ENCODE peak calls at places on chromosomes 16 and 17, in five cellular contexts. One of them, this sample, is unnamed.

GRCh38 chr17:53571342-53571741 is 251.4 kb upstream of the KIF2B start:
- DNase-seq in ovary: no peak
- DNase-seq in tibial artery: no peak
- DNase-seq in activated T-helper 1 cell treated with Interleukin-2 at 50 U/mL for 16 hours: no peak
- DNase-seq in dermis blood vessel endothelial cell: peak; percentile 4
- DNase-seq in this sample: no peak

GRCh38 chr17:80621335-80622169 is 76.9 kb downstream of the RPTOR start:
- DNase-seq in activated T-helper 1 cell treated with Interleukin-2 at 50 U/mL for 16 hours: no peak
- DNase-seq in ovary: no peak
- DNase-seq in tibial artery: no peak
- DNase-seq in dermis blood vessel endothelial cell: no peak
- DNase-seq in this sample: no peak

GRCh38 chr16:68470461-68471150 is 22.3 kb upstream of the SMPD3 start:
- DNase-seq in ovary: no peak
- DNase-seq in dermis blood vessel endothelial cell: no peak
- DNase-seq in activated T-helper 1 cell treated with Interleukin-2 at 50 U/mL for 16 hours: no peak
- DNase-seq in tibial artery: peak; percentile 54
- DNase-seq in this sample: no peak

GRCh38 chr17:20206068-20206467 is 196.9 kb downstream of the SPECC1 start:
- DNase-seq in tibial artery: no peak
- DNase-seq in activated T-helper 1 cell treated with Interleukin-2 at 50 U/mL for 16 hours: no peak
- DNase-seq in ovary: no peak
- DNase-seq in dermis blood vessel endothelial cell: no peak
- DNase-seq in this sample: peak; percentile 37

GRCh38 chr16:88315543-88316105 is 67.1 kb upstream of the ZNF469 start:
- DNase-seq in activated T-helper 1 cell treated with Interleukin-2 at 50 U/mL for 16 hours: no peak
- DNase-seq in ovary: no peak
- DNase-seq in dermis blood vessel endothelial cell: peak; percentile 91
- DNase-seq in tibial artery: no peak
- DNase-seq in this sample: peak; percentile 82

GRCh38 chr16:23491490-23492391 is 18.6 kb downstream of the GGA2 start:
- DNase-seq in ovary: no peak
- DNase-seq in activated T-helper 1 cell treated with Interleukin-2 at 50 U/mL for 16 hours: no peak
- DNase-seq in dermis blood vessel endothelial cell: peak; percentile 86
- DNase-seq in tibial artery: no peak
- DNase-seq in this sample: peak; percentile 39

GRCh38 chr16:85425061-85425662 is 188.0 kb upstream of the GSE1 start:
- DNase-seq in ovary: peak; percentile 30
- DNase-seq in dermis blood vessel endothelial cell: no peak
- DNase-seq in tibial artery: peak; percentile 13
- DNase-seq in activated T-helper 1 cell treated with Interleukin-2 at 50 U/mL for 16 hours: no peak
- DNase-seq in this sample: no peak

GRCh38 chr17:14301761-14302401 is 1.0 kb downstream of the HS3ST3B1 start:
- DNase-seq in ovary: peak; percentile 65
- DNase-seq in tibial artery: no peak
- DNase-seq in activated T-helper 1 cell treated with Interleukin-2 at 50 U/mL for 16 hours: peak; percentile 36
- DNase-seq in dermis blood vessel endothelial cell: peak; percentile 22
- DNase-seq in this sample: peak; percentile 10

GRCh38 chr17:41633498-41634197 is 9.3 kb upstream of the KRT17 start:
- DNase-seq in tibial artery: no peak
- DNase-seq in activated T-helper 1 cell treated with Interleukin-2 at 50 U/mL for 16 hours: no peak
- DNase-seq in dermis blood vessel endothelial cell: no peak
- DNase-seq in ovary: no peak
- DNase-seq in this sample: no peak

GRCh38 chr17:45334231-45334630 is 17.4 kb upstream of the MAP3K14 start:
- DNase-seq in ovary: peak; percentile 21
- DNase-seq in dermis blood vessel endothelial cell: no peak
- DNase-seq in activated T-helper 1 cell treated with Interleukin-2 at 50 U/mL for 16 hours: no peak
- DNase-seq in tibial artery: no peak
- DNase-seq in this sample: no peak

GRCh38 chr16:23369416-23369815 is 67.3 kb downstream of the SCNN1B start:
- DNase-seq in dermis blood vessel endothelial cell: no peak
- DNase-seq in tibial artery: no peak
- DNase-seq in ovary: no peak
- DNase-seq in activated T-helper 1 cell treated with Interleukin-2 at 50 U/mL for 16 hours: no peak
- DNase-seq in this sample: no peak

GRCh38 chr16:29903579-29903978 is 3.3 kb downstream of the ASPHD1 start:
- DNase-seq in ovary: no peak
- DNase-seq in tibial artery: no peak
- DNase-seq in activated T-helper 1 cell treated with Interleukin-2 at 50 U/mL for 16 hours: no peak
- DNase-seq in dermis blood vessel endothelial cell: no peak
- DNase-seq in this sample: no peak

GRCh38 chr17:76915840-76916510 is 47.8 kb downstream of the MGAT5B start:
- DNase-seq in tibial artery: no peak
- DNase-seq in dermis blood vessel endothelial cell: no peak
- DNase-seq in ovary: no peak
- DNase-seq in activated T-helper 1 cell treated with Interleukin-2 at 50 U/mL for 16 hours: no peak
- DNase-seq in this sample: no peak

GRCh38 chr16:84016477-84016876 is 26.1 kb downstream of the SLC38A8 start:
- DNase-seq in tibial artery: no peak
- DNase-seq in activated T-helper 1 cell treated with Interleukin-2 at 50 U/mL for 16 hours: no peak
- DNase-seq in ovary: no peak
- DNase-seq in dermis blood vessel endothelial cell: no peak
- DNase-seq in this sample: no peak

GRCh38 chr17:9981344-9981915 is 76.4 kb upstream of the RCVRN start:
- DNase-seq in dermis blood vessel endothelial cell: no peak
- DNase-seq in ovary: no peak
- DNase-seq in tibial artery: no peak
- DNase-seq in activated T-helper 1 cell treated with Interleukin-2 at 50 U/mL for 16 hours: no peak
- DNase-seq in this sample: no peak

GRCh38 chr16:79272141-79272577 is 328.4 kb downstream of the MAF start:
- DNase-seq in ovary: no peak
- DNase-seq in activated T-helper 1 cell treated with Interleukin-2 at 50 U/mL for 16 hours: peak; percentile 44
- DNase-seq in dermis blood vessel endothelial cell: no peak
- DNase-seq in tibial artery: no peak
- DNase-seq in this sample: no peak

GRCh38 chr17:77304746-77305473 is 164.1 kb downstream of the SEC14L1 start:
- DNase-seq in tibial artery: no peak
- DNase-seq in dermis blood vessel endothelial cell: peak; percentile 69
- DNase-seq in ovary: peak; percentile 71
- DNase-seq in activated T-helper 1 cell treated with Interleukin-2 at 50 U/mL for 16 hours: no peak
- DNase-seq in this sample: no peak

GRCh38 chr16:57938936-57939871 is 31.7 kb downstream of the CNGB1 start:
- DNase-seq in tibial artery: peak; percentile 47
- DNase-seq in activated T-helper 1 cell treated with Interleukin-2 at 50 U/mL for 16 hours: no peak
- DNase-seq in dermis blood vessel endothelial cell: peak; percentile 28
- DNase-seq in ovary: peak; percentile 50
- DNase-seq in this sample: peak; percentile 9

GRCh38 chr17:979539-980405 is at the start of gene NXN:
- DNase-seq in dermis blood vessel endothelial cell: peak; percentile 89
- DNase-seq in activated T-helper 1 cell treated with Interleukin-2 at 50 U/mL for 16 hours: peak; percentile 88
- DNase-seq in tibial artery: peak; percentile 71
- DNase-seq in ovary: peak; percentile 93
- DNase-seq in this sample: peak; percentile 80

GRCh38 chr17:39555368-39555767 is 52.4 kb downstream of the NEUROD2 start:
- DNase-seq in activated T-helper 1 cell treated with Interleukin-2 at 50 U/mL for 16 hours: no peak
- DNase-seq in ovary: no peak
- DNase-seq in dermis blood vessel endothelial cell: no peak
- DNase-seq in tibial artery: no peak
- DNase-seq in this sample: no peak

GRCh38 chr16:72989203-72989991 is 58.5 kb downstream of the ZFHX3 start:
- DNase-seq in ovary: no peak
- DNase-seq in activated T-helper 1 cell treated with Interleukin-2 at 50 U/mL for 16 hours: no peak
- DNase-seq in dermis blood vessel endothelial cell: peak; percentile 42
- DNase-seq in tibial artery: peak; percentile 58
- DNase-seq in this sample: peak; percentile 45

GRCh38 chr16:11554054-11554453 is 32.7 kb downstream of the LITAF start:
- DNase-seq in dermis blood vessel endothelial cell: no peak
- DNase-seq in activated T-helper 1 cell treated with Interleukin-2 at 50 U/mL for 16 hours: no peak
- DNase-seq in tibial artery: no peak
- DNase-seq in ovary: no peak
- DNase-seq in this sample: no peak

GRCh38 chr17:61519754-61520440 is 67.7 kb downstream of the TBX4 start:
- DNase-seq in activated T-helper 1 cell treated with Interleukin-2 at 50 U/mL for 16 hours: no peak
- DNase-seq in ovary: no peak
- DNase-seq in dermis blood vessel endothelial cell: no peak
- DNase-seq in tibial artery: no peak
- DNase-seq in this sample: no peak

GRCh38 chr17:19726615-19727376 is 10.4 kb upstream of the SLC47A2 start:
- DNase-seq in tibial artery: no peak
- DNase-seq in dermis blood vessel endothelial cell: peak; percentile 5
- DNase-seq in ovary: no peak
- DNase-seq in activated T-helper 1 cell treated with Interleukin-2 at 50 U/mL for 16 hours: no peak
- DNase-seq in this sample: no peak

GRCh38 chr16:54875443-54875842 is 55.2 kb upstream of the IRX5 start:
- DNase-seq in tibial artery: no peak
- DNase-seq in activated T-helper 1 cell treated with Interleukin-2 at 50 U/mL for 16 hours: no peak
- DNase-seq in dermis blood vessel endothelial cell: no peak
- DNase-seq in ovary: no peak
- DNase-seq in this sample: no peak

GRCh38 chr16:79167893-79168292 is 432.6 kb downstream of the MAF start:
- DNase-seq in activated T-helper 1 cell treated with Interleukin-2 at 50 U/mL for 16 hours: no peak
- DNase-seq in dermis blood vessel endothelial cell: no peak
- DNase-seq in tibial artery: no peak
- DNase-seq in ovary: no peak
- DNase-seq in this sample: no peak

GRCh38 chr17:917391-917811 is 62.2 kb downstream of the NXN start:
- DNase-seq in activated T-helper 1 cell treated with Interleukin-2 at 50 U/mL for 16 hours: no peak
- DNase-seq in dermis blood vessel endothelial cell: peak; percentile 70
- DNase-seq in ovary: no peak
- DNase-seq in tibial artery: no peak
- DNase-seq in this sample: peak; percentile 47

GRCh38 chr17:2101448-2102257 is 46.8 kb downstream of the HIC1 start:
- DNase-seq in activated T-helper 1 cell treated with Interleukin-2 at 50 U/mL for 16 hours: peak; percentile 31
- DNase-seq in tibial artery: no peak
- DNase-seq in ovary: no peak
- DNase-seq in dermis blood vessel endothelial cell: peak; percentile 94
- DNase-seq in this sample: no peak

GRCh38 chr16:57349212-57350031 is 9.2 kb upstream of the CCL22 start:
- DNase-seq in dermis blood vessel endothelial cell: no peak
- DNase-seq in tibial artery: no peak
- DNase-seq in ovary: no peak
- DNase-seq in activated T-helper 1 cell treated with Interleukin-2 at 50 U/mL for 16 hours: no peak
- DNase-seq in this sample: no peak

GRCh38 chr16:81136331-81137011 is 40.3 kb upstream of the GCSH start:
- DNase-seq in ovary: peak; percentile 37
- DNase-seq in activated T-helper 1 cell treated with Interleukin-2 at 50 U/mL for 16 hours: no peak
- DNase-seq in tibial artery: no peak
- DNase-seq in dermis blood vessel endothelial cell: no peak
- DNase-seq in this sample: no peak

GRCh38 chr16:66928702-66929388 is 3.5 kb upstream of the RRAD start:
- DNase-seq in ovary: peak; percentile 72
- DNase-seq in dermis blood vessel endothelial cell: peak; percentile 43
- DNase-seq in activated T-helper 1 cell treated with Interleukin-2 at 50 U/mL for 16 hours: no peak
- DNase-seq in tibial artery: no peak
- DNase-seq in this sample: no peak

GRCh38 chr17:19724501-19725420 is 8.4 kb upstream of the SLC47A2 start:
- DNase-seq in ovary: peak; percentile 65
- DNase-seq in activated T-helper 1 cell treated with Interleukin-2 at 50 U/mL for 16 hours: peak; percentile 19
- DNase-seq in tibial artery: peak; percentile 74
- DNase-seq in dermis blood vessel endothelial cell: peak; percentile 44
- DNase-seq in this sample: peak; percentile 44

GRCh38 chr17:19453296-19453695 is 42.3 kb downstream of the RNF112 start:
- DNase-seq in dermis blood vessel endothelial cell: no peak
- DNase-seq in activated T-helper 1 cell treated with Interleukin-2 at 50 U/mL for 16 hours: no peak
- DNase-seq in tibial artery: no peak
- DNase-seq in ovary: no peak
- DNase-seq in this sample: no peak

GRCh38 chr16:856101-856500 is 55.6 kb upstream of the GNG13 start:
- DNase-seq in ovary: no peak
- DNase-seq in activated T-helper 1 cell treated with Interleukin-2 at 50 U/mL for 16 hours: no peak
- DNase-seq in tibial artery: no peak
- DNase-seq in dermis blood vessel endothelial cell: no peak
- DNase-seq in this sample: no peak